ENCODE peak calls at places on chromosomes 7 and 10, in nine cellular contexts. S is HT1080, N is AG04449, V is ACHN, Q is sciatic nerve, H is neural crest cell, X is EH, E is PC-9, R is C1 segment of cervical spinal cord. D is an unnamed sample.

GRCh38 chr7:82122290-82122689 is 321.3 kb downstream of the CACNA2D1 start:
- DNase-seq in S (no peak), N (no peak), V (no peak), Q (no peak), H (no peak), X (no peak), E (no peak), R (no peak), D (no peak)

GRCh38 chr10:70693619-70694286 is 21.4 kb downstream of the ADAMTS14 start:
- DNase-seq in S (no peak), N (peak), V (no peak), Q (peak), H (no peak), X (peak), E (no peak), R (no peak), D (no peak)

GRCh38 chr7:138875794-138876193 is 77.8 kb upstream of the ATP6V0A4 start:
- DNase-seq in S (peak), N (peak), V (peak), Q (no peak), H (no peak), X (peak), E (peak), R (no peak), D (no peak)

GRCh38 chr10:126663880-126664279 is 6.6 kb downstream of the C10orf90 start:
- DNase-seq in S (peak), N (no peak), V (no peak), Q (no peak), H (no peak), X (peak), E (no peak), R (no peak), D (no peak)

GRCh38 chr10:84540022-84540616 is 211.7 kb downstream of the CCSER2 start:
- DNase-seq in S (peak), N (peak), V (peak), Q (no peak), H (no peak), X (peak), E (peak), R (no peak), D (no peak)

GRCh38 chr10:62817763-62818425 is 1.7 kb upstream of the EGR2 start:
- DNase-seq in S (peak), N (no peak), V (peak), Q (peak), H (peak), X (peak), E (peak), R (peak), D (peak)

GRCh38 chr10:124211921-124212320 is 118.5 kb upstream of the CHST15 start:
- DNase-seq in S (peak), N (no peak), V (no peak), Q (no peak), H (no peak), X (peak), E (no peak), R (no peak), D (no peak)

GRCh38 chr7:99447943-99448342 is 9.2 kb downstream of the CPSF4 start:
- DNase-seq in S (no peak), N (no peak), V (no peak), Q (no peak), H (no peak), X (no peak), E (no peak), R (no peak), D (no peak)

GRCh38 chr7:2707481-2707880 is 19.5 kb downstream of the AMZ1 start:
- DNase-seq in S (no peak), N (no peak), V (no peak), Q (no peak), H (no peak), X (no peak), E (no peak), R (no peak), D (no peak)

GRCh38 chr10:15333909-15334649 is 37.0 kb downstream of the FAM171A1 start:
- DNase-seq in S (no peak), N (no peak), V (peak), Q (no peak), H (no peak), X (peak), E (no peak), R (no peak), D (no peak)

GRCh38 chr7:131546126-131546525 is 10.3 kb downstream of the PODXL start:
- DNase-seq in S (no peak), N (no peak), V (peak), Q (no peak), H (no peak), X (peak), E (peak), R (no peak), D (peak)

GRCh38 chr7:80918406-80918805 is 445 bp downstream of the SEMA3C start:
- DNase-seq in S (peak), N (no peak), V (peak), Q (no peak), H (no peak), X (no peak), E (peak), R (no peak), D (peak)

GRCh38 chr10:22433875-22434274 is 88.6 kb downstream of the SPAG6 start:
- DNase-seq in S (peak), N (peak), V (peak), Q (no peak), H (no peak), X (peak), E (no peak), R (no peak), D (peak)

D was measured in Caco-2.